ENCODE peak calls at places on chromosome 22, in ten cellular contexts. One of them, this sample, is unnamed.

GRCh38 chr22:46153930-46154329 is 3.6 kb downstream of the PPARA start:
- DNase-seq in stimulated activated CD8-positive, alpha-beta memory T cell treated with anti-CD3 and anti-CD28 coated beads, Interleukin-15, amount 100 ng/mL, for 1 hour: no peak
- DNase-seq in HAP-1: no peak
- DNase-seq in brain microvascular endothelial cell: no peak
- DNase-seq in progenitor cell of endocrine pancreas: no peak
- DNase-seq in stimulated activated CD4-positive, alpha-beta T cell treated with anti-CD3 and anti-CD28 coated beads, Interleukin-4, amount 100 ng/mL, for 48 hours: no peak
- DNase-seq in bronchial epithelial cell: no peak
- DNase-seq in HTR-8/SVneo: no peak
- DNase-seq in kidney: no peak
- DNase-seq in NCI-H1417: no peak
- DNase-seq in this sample: no peak

GRCh38 chr22:27874756-27875155 is 44.3 kb downstream of the PITPNB start:
- DNase-seq in stimulated activated CD8-positive, alpha-beta memory T cell treated with anti-CD3 and anti-CD28 coated beads, Interleukin-15, amount 100 ng/mL, for 1 hour: no peak
- DNase-seq in HAP-1: no peak
- DNase-seq in brain microvascular endothelial cell: no peak
- DNase-seq in progenitor cell of endocrine pancreas: no peak
- DNase-seq in stimulated activated CD4-positive, alpha-beta T cell treated with anti-CD3 and anti-CD28 coated beads, Interleukin-4, amount 100 ng/mL, for 48 hours: no peak
- DNase-seq in bronchial epithelial cell: no peak
- DNase-seq in HTR-8/SVneo: no peak
- DNase-seq in kidney: no peak
- DNase-seq in NCI-H1417: no peak
- DNase-seq in this sample: no peak

GRCh38 chr22:48827228-48827810 is 1000.4 kb downstream of the BRD1 start:
- DNase-seq in stimulated activated CD8-positive, alpha-beta memory T cell treated with anti-CD3 and anti-CD28 coated beads, Interleukin-15, amount 100 ng/mL, for 1 hour: no peak
- DNase-seq in HAP-1: no peak
- DNase-seq in brain microvascular endothelial cell: no peak
- DNase-seq in progenitor cell of endocrine pancreas: no peak
- DNase-seq in stimulated activated CD4-positive, alpha-beta T cell treated with anti-CD3 and anti-CD28 coated beads, Interleukin-4, amount 100 ng/mL, for 48 hours: no peak
- DNase-seq in bronchial epithelial cell: peak; percentile 7
- DNase-seq in HTR-8/SVneo: no peak
- DNase-seq in kidney: peak; percentile 63
- DNase-seq in NCI-H1417: peak; percentile 11
- DNase-seq in this sample: no peak

GRCh38 chr22:42389137-42389536 is 43.1 kb downstream of the NFAM1 start:
- DNase-seq in stimulated activated CD8-positive, alpha-beta memory T cell treated with anti-CD3 and anti-CD28 coated beads, Interleukin-15, amount 100 ng/mL, for 1 hour: no peak
- DNase-seq in HAP-1: no peak
- DNase-seq in brain microvascular endothelial cell: no peak
- DNase-seq in progenitor cell of endocrine pancreas: no peak
- DNase-seq in stimulated activated CD4-positive, alpha-beta T cell treated with anti-CD3 and anti-CD28 coated beads, Interleukin-4, amount 100 ng/mL, for 48 hours: no peak
- DNase-seq in bronchial epithelial cell: peak; percentile 72
- DNase-seq in HTR-8/SVneo: no peak
- DNase-seq in kidney: no peak
- DNase-seq in NCI-H1417: peak; percentile 92
- DNase-seq in this sample: no peak

GRCh38 chr22:42548597-42549328 is 5.0 kb upstream of the SERHL2 start:
- DNase-seq in stimulated activated CD8-positive, alpha-beta memory T cell treated with anti-CD3 and anti-CD28 coated beads, Interleukin-15, amount 100 ng/mL, for 1 hour: no peak
- DNase-seq in HAP-1: peak; percentile 89
- DNase-seq in brain microvascular endothelial cell: no peak
- DNase-seq in progenitor cell of endocrine pancreas: no peak
- DNase-seq in stimulated activated CD4-positive, alpha-beta T cell treated with anti-CD3 and anti-CD28 coated beads, Interleukin-4, amount 100 ng/mL, for 48 hours: no peak
- DNase-seq in bronchial epithelial cell: no peak
- DNase-seq in HTR-8/SVneo: no peak
- DNase-seq in kidney: no peak
- DNase-seq in NCI-H1417: no peak
- DNase-seq in this sample: no peak

GRCh38 chr22:31532060-31532459 is 35.7 kb downstream of the SFI1 start:
- DNase-seq in stimulated activated CD8-positive, alpha-beta memory T cell treated with anti-CD3 and anti-CD28 coated beads, Interleukin-15, amount 100 ng/mL, for 1 hour: no peak
- DNase-seq in HAP-1: no peak
- DNase-seq in brain microvascular endothelial cell: no peak
- DNase-seq in progenitor cell of endocrine pancreas: no peak
- DNase-seq in stimulated activated CD4-positive, alpha-beta T cell treated with anti-CD3 and anti-CD28 coated beads, Interleukin-4, amount 100 ng/mL, for 48 hours: no peak
- DNase-seq in bronchial epithelial cell: no peak
- DNase-seq in HTR-8/SVneo: no peak
- DNase-seq in kidney: no peak
- DNase-seq in NCI-H1417: no peak
- DNase-seq in this sample: no peak

GRCh38 chr22:17012267-17012666 is 4.2 kb upstream of the GAB4 start:
- DNase-seq in stimulated activated CD8-positive, alpha-beta memory T cell treated with anti-CD3 and anti-CD28 coated beads, Interleukin-15, amount 100 ng/mL, for 1 hour: no peak
- DNase-seq in HAP-1: no peak
- DNase-seq in brain microvascular endothelial cell: no peak
- DNase-seq in progenitor cell of endocrine pancreas: no peak
- DNase-seq in stimulated activated CD4-positive, alpha-beta T cell treated with anti-CD3 and anti-CD28 coated beads, Interleukin-4, amount 100 ng/mL, for 48 hours: no peak
- DNase-seq in bronchial epithelial cell: no peak
- DNase-seq in HTR-8/SVneo: no peak
- DNase-seq in kidney: no peak
- DNase-seq in NCI-H1417: no peak
- DNase-seq in this sample: no peak

GRCh38 chr22:23212061-23213030 is 32.0 kb downstream of the BCR start:
- DNase-seq in stimulated activated CD8-positive, alpha-beta memory T cell treated with anti-CD3 and anti-CD28 coated beads, Interleukin-15, amount 100 ng/mL, for 1 hour: no peak
- DNase-seq in HAP-1: no peak
- DNase-seq in brain microvascular endothelial cell: no peak
- DNase-seq in progenitor cell of endocrine pancreas: no peak
- DNase-seq in stimulated activated CD4-positive, alpha-beta T cell treated with anti-CD3 and anti-CD28 coated beads, Interleukin-4, amount 100 ng/mL, for 48 hours: no peak
- DNase-seq in bronchial epithelial cell: no peak
- DNase-seq in HTR-8/SVneo: no peak
- DNase-seq in kidney: peak; percentile 28
- DNase-seq in NCI-H1417: peak; percentile 92
- DNase-seq in this sample: no peak

GRCh38 chr22:40651563-40652501 is 15.3 kb upstream of the MRTFA start:
- DNase-seq in stimulated activated CD8-positive, alpha-beta memory T cell treated with anti-CD3 and anti-CD28 coated beads, Interleukin-15, amount 100 ng/mL, for 1 hour: peak; percentile 35
- DNase-seq in HAP-1: peak; percentile 95
- DNase-seq in brain microvascular endothelial cell: peak; percentile 99
- DNase-seq in progenitor cell of endocrine pancreas: peak; percentile 44
- DNase-seq in stimulated activated CD4-positive, alpha-beta T cell treated with anti-CD3 and anti-CD28 coated beads, Interleukin-4, amount 100 ng/mL, for 48 hours: peak; percentile 84
- DNase-seq in bronchial epithelial cell: peak; percentile 99
- DNase-seq in HTR-8/SVneo: peak; percentile 93
- DNase-seq in kidney: peak; percentile 98
- DNase-seq in NCI-H1417: peak; percentile 96
- DNase-seq in this sample: peak; percentile 99